ENCODE peak calls at places on chromosomes 7 and 10, in nine cellular contexts. One of them, this sample, is unnamed.

GRCh38 chr10:67607472-67607871 is 88.5 kb downstream of the CTNNA3 start:
- DNase-seq in LoVo: peak
- DNase-seq in kidney epithelial cell: no peak
- DNase-seq in GM12891: no peak
- DNase-seq in fibroblast of the aortic adventitia: no peak
- DNase-seq in stimulated activated CD4-positive, alpha-beta T cell treated with anti-CD3 and anti-CD28 coated beads, Interleukin-2, amount 100 ng/mL, for 24 hours: no peak
- DNase-seq in A172: no peak
- DNase-seq in activated CD8-positive, alpha-beta T cell treated with anti-CD3 and anti-CD28 coated beads for 36 hours: peak
- DNase-seq in foreskin keratinocyte: no peak
- DNase-seq in this sample: no peak

GRCh38 chr7:137619181-137619580 is 227.6 kb downstream of the DGKI start:
- DNase-seq in LoVo: no peak
- DNase-seq in kidney epithelial cell: peak
- DNase-seq in GM12891: no peak
- DNase-seq in fibroblast of the aortic adventitia: no peak
- DNase-seq in stimulated activated CD4-positive, alpha-beta T cell treated with anti-CD3 and anti-CD28 coated beads, Interleukin-2, amount 100 ng/mL, for 24 hours: no peak
- DNase-seq in A172: no peak
- DNase-seq in activated CD8-positive, alpha-beta T cell treated with anti-CD3 and anti-CD28 coated beads for 36 hours: no peak
- DNase-seq in foreskin keratinocyte: no peak
- DNase-seq in this sample: no peak

GRCh38 chr10:132339276-132339675 is 7.3 kb downstream of the LRRC27 start:
- DNase-seq in LoVo: no peak
- DNase-seq in kidney epithelial cell: no peak
- DNase-seq in GM12891: no peak
- DNase-seq in fibroblast of the aortic adventitia: no peak
- DNase-seq in stimulated activated CD4-positive, alpha-beta T cell treated with anti-CD3 and anti-CD28 coated beads, Interleukin-2, amount 100 ng/mL, for 24 hours: no peak
- DNase-seq in A172: no peak
- DNase-seq in activated CD8-positive, alpha-beta T cell treated with anti-CD3 and anti-CD28 coated beads for 36 hours: no peak
- DNase-seq in foreskin keratinocyte: no peak
- DNase-seq in this sample: no peak

GRCh38 chr7:73941836-73942551 is 81.0 kb downstream of the TMEM270 start:
- DNase-seq in LoVo: no peak
- DNase-seq in kidney epithelial cell: peak
- DNase-seq in GM12891: no peak
- DNase-seq in fibroblast of the aortic adventitia: peak
- DNase-seq in stimulated activated CD4-positive, alpha-beta T cell treated with anti-CD3 and anti-CD28 coated beads, Interleukin-2, amount 100 ng/mL, for 24 hours: no peak
- DNase-seq in A172: peak
- DNase-seq in activated CD8-positive, alpha-beta T cell treated with anti-CD3 and anti-CD28 coated beads for 36 hours: no peak
- DNase-seq in foreskin keratinocyte: peak
- DNase-seq in this sample: no peak

GRCh38 chr10:110430369-110431273 is 67.1 kb upstream of the DUSP5 start:
- DNase-seq in LoVo: peak
- DNase-seq in kidney epithelial cell: no peak
- DNase-seq in GM12891: no peak
- DNase-seq in fibroblast of the aortic adventitia: peak
- DNase-seq in stimulated activated CD4-positive, alpha-beta T cell treated with anti-CD3 and anti-CD28 coated beads, Interleukin-2, amount 100 ng/mL, for 24 hours: no peak
- DNase-seq in A172: no peak
- DNase-seq in activated CD8-positive, alpha-beta T cell treated with anti-CD3 and anti-CD28 coated beads for 36 hours: no peak
- DNase-seq in foreskin keratinocyte: no peak
- DNase-seq in this sample: no peak

GRCh38 chr10:122190553-122190952 is 80.5 kb upstream of the BTBD16 start:
- DNase-seq in LoVo: no peak
- DNase-seq in kidney epithelial cell: no peak
- DNase-seq in GM12891: no peak
- DNase-seq in fibroblast of the aortic adventitia: no peak
- DNase-seq in stimulated activated CD4-positive, alpha-beta T cell treated with anti-CD3 and anti-CD28 coated beads, Interleukin-2, amount 100 ng/mL, for 24 hours: no peak
- DNase-seq in A172: peak
- DNase-seq in activated CD8-positive, alpha-beta T cell treated with anti-CD3 and anti-CD28 coated beads for 36 hours: no peak
- DNase-seq in foreskin keratinocyte: no peak
- DNase-seq in this sample: no peak

GRCh38 chr10:71429304-71429703 is 32.6 kb downstream of the CDH23 start:
- DNase-seq in LoVo: no peak
- DNase-seq in kidney epithelial cell: no peak
- DNase-seq in GM12891: no peak
- DNase-seq in fibroblast of the aortic adventitia: no peak
- DNase-seq in stimulated activated CD4-positive, alpha-beta T cell treated with anti-CD3 and anti-CD28 coated beads, Interleukin-2, amount 100 ng/mL, for 24 hours: no peak
- DNase-seq in A172: no peak
- DNase-seq in activated CD8-positive, alpha-beta T cell treated with anti-CD3 and anti-CD28 coated beads for 36 hours: no peak
- DNase-seq in foreskin keratinocyte: no peak
- DNase-seq in this sample: no peak

GRCh38 chr7:153567426-153567825 is 484.8 kb upstream of the DPP6 start:
- DNase-seq in LoVo: no peak
- DNase-seq in kidney epithelial cell: no peak
- DNase-seq in GM12891: no peak
- DNase-seq in fibroblast of the aortic adventitia: no peak
- DNase-seq in stimulated activated CD4-positive, alpha-beta T cell treated with anti-CD3 and anti-CD28 coated beads, Interleukin-2, amount 100 ng/mL, for 24 hours: no peak
- DNase-seq in A172: no peak
- DNase-seq in activated CD8-positive, alpha-beta T cell treated with anti-CD3 and anti-CD28 coated beads for 36 hours: no peak
- DNase-seq in foreskin keratinocyte: peak
- DNase-seq in this sample: no peak

GRCh38 chr10:7293378-7293920 is 117.4 kb downstream of the SFMBT2 start:
- DNase-seq in LoVo: no peak
- DNase-seq in kidney epithelial cell: no peak
- DNase-seq in GM12891: no peak
- DNase-seq in fibroblast of the aortic adventitia: no peak
- DNase-seq in stimulated activated CD4-positive, alpha-beta T cell treated with anti-CD3 and anti-CD28 coated beads, Interleukin-2, amount 100 ng/mL, for 24 hours: no peak
- DNase-seq in A172: no peak
- DNase-seq in activated CD8-positive, alpha-beta T cell treated with anti-CD3 and anti-CD28 coated beads for 36 hours: no peak
- DNase-seq in foreskin keratinocyte: no peak
- DNase-seq in this sample: no peak

GRCh38 chr10:1136268-1136667 is 80.1 kb downstream of the WDR37 start:
- DNase-seq in LoVo: no peak
- DNase-seq in kidney epithelial cell: no peak
- DNase-seq in GM12891: no peak
- DNase-seq in fibroblast of the aortic adventitia: no peak
- DNase-seq in stimulated activated CD4-positive, alpha-beta T cell treated with anti-CD3 and anti-CD28 coated beads, Interleukin-2, amount 100 ng/mL, for 24 hours: no peak
- DNase-seq in A172: no peak
- DNase-seq in activated CD8-positive, alpha-beta T cell treated with anti-CD3 and anti-CD28 coated beads for 36 hours: no peak
- DNase-seq in foreskin keratinocyte: no peak
- DNase-seq in this sample: no peak

GRCh38 chr10:11898372-11899066 is 75.4 kb downstream of the PROSER2 start:
- DNase-seq in LoVo: peak
- DNase-seq in kidney epithelial cell: peak
- DNase-seq in GM12891: no peak
- DNase-seq in fibroblast of the aortic adventitia: no peak
- DNase-seq in stimulated activated CD4-positive, alpha-beta T cell treated with anti-CD3 and anti-CD28 coated beads, Interleukin-2, amount 100 ng/mL, for 24 hours: no peak
- DNase-seq in A172: peak
- DNase-seq in activated CD8-positive, alpha-beta T cell treated with anti-CD3 and anti-CD28 coated beads for 36 hours: no peak
- DNase-seq in foreskin keratinocyte: peak
- DNase-seq in this sample: no peak

GRCh38 chr7:98126311-98127142 is 19.9 kb downstream of the LMTK2 start:
- DNase-seq in LoVo: no peak
- DNase-seq in kidney epithelial cell: no peak
- DNase-seq in GM12891: no peak
- DNase-seq in fibroblast of the aortic adventitia: no peak
- DNase-seq in stimulated activated CD4-positive, alpha-beta T cell treated with anti-CD3 and anti-CD28 coated beads, Interleukin-2, amount 100 ng/mL, for 24 hours: no peak
- DNase-seq in A172: no peak
- DNase-seq in activated CD8-positive, alpha-beta T cell treated with anti-CD3 and anti-CD28 coated beads for 36 hours: no peak
- DNase-seq in foreskin keratinocyte: no peak
- DNase-seq in this sample: no peak

GRCh38 chr10:101536800-101537199 is 51.3 kb downstream of the POLL start:
- DNase-seq in LoVo: no peak
- DNase-seq in kidney epithelial cell: no peak
- DNase-seq in GM12891: no peak
- DNase-seq in fibroblast of the aortic adventitia: peak
- DNase-seq in stimulated activated CD4-positive, alpha-beta T cell treated with anti-CD3 and anti-CD28 coated beads, Interleukin-2, amount 100 ng/mL, for 24 hours: no peak
- DNase-seq in A172: no peak
- DNase-seq in activated CD8-positive, alpha-beta T cell treated with anti-CD3 and anti-CD28 coated beads for 36 hours: no peak
- DNase-seq in foreskin keratinocyte: peak
- DNase-seq in this sample: no peak

GRCh38 chr10:20091698-20092097 is 275.5 kb downstream of the PLXDC2 start:
- DNase-seq in LoVo: no peak
- DNase-seq in kidney epithelial cell: no peak
- DNase-seq in GM12891: no peak
- DNase-seq in fibroblast of the aortic adventitia: no peak
- DNase-seq in stimulated activated CD4-positive, alpha-beta T cell treated with anti-CD3 and anti-CD28 coated beads, Interleukin-2, amount 100 ng/mL, for 24 hours: no peak
- DNase-seq in A172: no peak
- DNase-seq in activated CD8-positive, alpha-beta T cell treated with anti-CD3 and anti-CD28 coated beads for 36 hours: no peak
- DNase-seq in foreskin keratinocyte: no peak
- DNase-seq in this sample: no peak

GRCh38 chr10:63414481-63415260 is 51.1 kb downstream of the JMJD1C start:
- DNase-seq in LoVo: no peak
- DNase-seq in kidney epithelial cell: no peak
- DNase-seq in GM12891: no peak
- DNase-seq in fibroblast of the aortic adventitia: peak
- DNase-seq in stimulated activated CD4-positive, alpha-beta T cell treated with anti-CD3 and anti-CD28 coated beads, Interleukin-2, amount 100 ng/mL, for 24 hours: no peak
- DNase-seq in A172: no peak
- DNase-seq in activated CD8-positive, alpha-beta T cell treated with anti-CD3 and anti-CD28 coated beads for 36 hours: no peak
- DNase-seq in foreskin keratinocyte: no peak
- DNase-seq in this sample: no peak

GRCh38 chr10:26090032-26090431 is 126.5 kb upstream of the GAD2 start:
- DNase-seq in LoVo: no peak
- DNase-seq in kidney epithelial cell: no peak
- DNase-seq in GM12891: no peak
- DNase-seq in fibroblast of the aortic adventitia: no peak
- DNase-seq in stimulated activated CD4-positive, alpha-beta T cell treated with anti-CD3 and anti-CD28 coated beads, Interleukin-2, amount 100 ng/mL, for 24 hours: no peak
- DNase-seq in A172: no peak
- DNase-seq in activated CD8-positive, alpha-beta T cell treated with anti-CD3 and anti-CD28 coated beads for 36 hours: no peak
- DNase-seq in foreskin keratinocyte: no peak
- DNase-seq in this sample: no peak

GRCh38 chr7:155448632-155449007 is 9.3 kb upstream of the EN2 start:
- DNase-seq in LoVo: no peak
- DNase-seq in kidney epithelial cell: no peak
- DNase-seq in GM12891: no peak
- DNase-seq in fibroblast of the aortic adventitia: no peak
- DNase-seq in stimulated activated CD4-positive, alpha-beta T cell treated with anti-CD3 and anti-CD28 coated beads, Interleukin-2, amount 100 ng/mL, for 24 hours: no peak
- DNase-seq in A172: no peak
- DNase-seq in activated CD8-positive, alpha-beta T cell treated with anti-CD3 and anti-CD28 coated beads for 36 hours: no peak
- DNase-seq in foreskin keratinocyte: no peak
- DNase-seq in this sample: no peak

GRCh38 chr7:30308392-30308791 is 24.0 kb downstream of the ZNRF2 start:
- DNase-seq in LoVo: peak
- DNase-seq in kidney epithelial cell: no peak
- DNase-seq in GM12891: no peak
- DNase-seq in fibroblast of the aortic adventitia: no peak
- DNase-seq in stimulated activated CD4-positive, alpha-beta T cell treated with anti-CD3 and anti-CD28 coated beads, Interleukin-2, amount 100 ng/mL, for 24 hours: no peak
- DNase-seq in A172: peak
- DNase-seq in activated CD8-positive, alpha-beta T cell treated with anti-CD3 and anti-CD28 coated beads for 36 hours: peak
- DNase-seq in foreskin keratinocyte: no peak
- DNase-seq in this sample: no peak

GRCh38 chr7:75711634-75712494 is 26.9 kb downstream of the HIP1 start:
- DNase-seq in LoVo: no peak
- DNase-seq in kidney epithelial cell: no peak
- DNase-seq in GM12891: no peak
- DNase-seq in fibroblast of the aortic adventitia: peak
- DNase-seq in stimulated activated CD4-positive, alpha-beta T cell treated with anti-CD3 and anti-CD28 coated beads, Interleukin-2, amount 100 ng/mL, for 24 hours: no peak
- DNase-seq in A172: peak
- DNase-seq in activated CD8-positive, alpha-beta T cell treated with anti-CD3 and anti-CD28 coated beads for 36 hours: no peak
- DNase-seq in foreskin keratinocyte: no peak
- DNase-seq in this sample: no peak

GRCh38 chr10:132113206-132113605 is 47.5 kb downstream of the JAKMIP3 start:
- DNase-seq in LoVo: no peak
- DNase-seq in kidney epithelial cell: no peak
- DNase-seq in GM12891: no peak
- DNase-seq in fibroblast of the aortic adventitia: no peak
- DNase-seq in stimulated activated CD4-positive, alpha-beta T cell treated with anti-CD3 and anti-CD28 coated beads, Interleukin-2, amount 100 ng/mL, for 24 hours: no peak
- DNase-seq in A172: no peak
- DNase-seq in activated CD8-positive, alpha-beta T cell treated with anti-CD3 and anti-CD28 coated beads for 36 hours: no peak
- DNase-seq in foreskin keratinocyte: no peak
- DNase-seq in this sample: no peak

GRCh38 chr7:18357691-18358090 is 137.9 kb upstream of the HDAC9 start:
- DNase-seq in LoVo: no peak
- DNase-seq in kidney epithelial cell: no peak
- DNase-seq in GM12891: no peak
- DNase-seq in fibroblast of the aortic adventitia: no peak
- DNase-seq in stimulated activated CD4-positive, alpha-beta T cell treated with anti-CD3 and anti-CD28 coated beads, Interleukin-2, amount 100 ng/mL, for 24 hours: no peak
- DNase-seq in A172: peak
- DNase-seq in activated CD8-positive, alpha-beta T cell treated with anti-CD3 and anti-CD28 coated beads for 36 hours: no peak
- DNase-seq in foreskin keratinocyte: peak
- DNase-seq in this sample: no peak

GRCh38 chr10:26494018-26494417 is 55.9 kb downstream of the APBB1IP start:
- DNase-seq in LoVo: no peak
- DNase-seq in kidney epithelial cell: peak
- DNase-seq in GM12891: no peak
- DNase-seq in fibroblast of the aortic adventitia: no peak
- DNase-seq in stimulated activated CD4-positive, alpha-beta T cell treated with anti-CD3 and anti-CD28 coated beads, Interleukin-2, amount 100 ng/mL, for 24 hours: no peak
- DNase-seq in A172: no peak
- DNase-seq in activated CD8-positive, alpha-beta T cell treated with anti-CD3 and anti-CD28 coated beads for 36 hours: no peak
- DNase-seq in foreskin keratinocyte: no peak
- DNase-seq in this sample: no peak

GRCh38 chr7:47044620-47045019 is 537.3 kb downstream of the TNS3 start:
- DNase-seq in LoVo: no peak
- DNase-seq in kidney epithelial cell: no peak
- DNase-seq in GM12891: no peak
- DNase-seq in fibroblast of the aortic adventitia: no peak
- DNase-seq in stimulated activated CD4-positive, alpha-beta T cell treated with anti-CD3 and anti-CD28 coated beads, Interleukin-2, amount 100 ng/mL, for 24 hours: no peak
- DNase-seq in A172: no peak
- DNase-seq in activated CD8-positive, alpha-beta T cell treated with anti-CD3 and anti-CD28 coated beads for 36 hours: no peak
- DNase-seq in foreskin keratinocyte: no peak
- DNase-seq in this sample: no peak

GRCh38 chr7:130270947-130271790 is 4.5 kb downstream of the CPA2 start:
- DNase-seq in LoVo: no peak
- DNase-seq in kidney epithelial cell: no peak
- DNase-seq in GM12891: no peak
- DNase-seq in fibroblast of the aortic adventitia: no peak
- DNase-seq in stimulated activated CD4-positive, alpha-beta T cell treated with anti-CD3 and anti-CD28 coated beads, Interleukin-2, amount 100 ng/mL, for 24 hours: no peak
- DNase-seq in A172: no peak
- DNase-seq in activated CD8-positive, alpha-beta T cell treated with anti-CD3 and anti-CD28 coated beads for 36 hours: no peak
- DNase-seq in foreskin keratinocyte: no peak
- DNase-seq in this sample: no peak

GRCh38 chr7:120591-120991 is 71.8 kb upstream of the FAM20C start:
- DNase-seq in LoVo: no peak
- DNase-seq in kidney epithelial cell: no peak
- DNase-seq in GM12891: no peak
- DNase-seq in fibroblast of the aortic adventitia: no peak
- DNase-seq in stimulated activated CD4-positive, alpha-beta T cell treated with anti-CD3 and anti-CD28 coated beads, Interleukin-2, amount 100 ng/mL, for 24 hours: no peak
- DNase-seq in A172: no peak
- DNase-seq in activated CD8-positive, alpha-beta T cell treated with anti-CD3 and anti-CD28 coated beads for 36 hours: no peak
- DNase-seq in foreskin keratinocyte: no peak
- DNase-seq in this sample: no peak

GRCh38 chr10:4407783-4408182 is 418.2 kb upstream of the AKR1E2 start:
- DNase-seq in LoVo: peak
- DNase-seq in kidney epithelial cell: peak
- DNase-seq in GM12891: no peak
- DNase-seq in fibroblast of the aortic adventitia: peak
- DNase-seq in stimulated activated CD4-positive, alpha-beta T cell treated with anti-CD3 and anti-CD28 coated beads, Interleukin-2, amount 100 ng/mL, for 24 hours: no peak
- DNase-seq in A172: peak
- DNase-seq in activated CD8-positive, alpha-beta T cell treated with anti-CD3 and anti-CD28 coated beads for 36 hours: no peak
- DNase-seq in foreskin keratinocyte: peak
- DNase-seq in this sample: no peak

GRCh38 chr7:107966701-107967100 is 36.3 kb downstream of the LAMB1 start:
- DNase-seq in LoVo: peak
- DNase-seq in kidney epithelial cell: peak
- DNase-seq in GM12891: no peak
- DNase-seq in fibroblast of the aortic adventitia: peak
- DNase-seq in stimulated activated CD4-positive, alpha-beta T cell treated with anti-CD3 and anti-CD28 coated beads, Interleukin-2, amount 100 ng/mL, for 24 hours: no peak
- DNase-seq in A172: peak
- DNase-seq in activated CD8-positive, alpha-beta T cell treated with anti-CD3 and anti-CD28 coated beads for 36 hours: no peak
- DNase-seq in foreskin keratinocyte: peak
- DNase-seq in this sample: no peak

GRCh38 chr7:67631496-67631895 is 634.9 kb downstream of the TYW1 start:
- DNase-seq in LoVo: no peak
- DNase-seq in kidney epithelial cell: no peak
- DNase-seq in GM12891: no peak
- DNase-seq in fibroblast of the aortic adventitia: no peak
- DNase-seq in stimulated activated CD4-positive, alpha-beta T cell treated with anti-CD3 and anti-CD28 coated beads, Interleukin-2, amount 100 ng/mL, for 24 hours: no peak
- DNase-seq in A172: no peak
- DNase-seq in activated CD8-positive, alpha-beta T cell treated with anti-CD3 and anti-CD28 coated beads for 36 hours: no peak
- DNase-seq in foreskin keratinocyte: no peak
- DNase-seq in this sample: no peak

GRCh38 chr10:35783305-35783838 is 141.3 kb upstream of the FZD8 start:
- DNase-seq in LoVo: no peak
- DNase-seq in kidney epithelial cell: peak
- DNase-seq in GM12891: no peak
- DNase-seq in fibroblast of the aortic adventitia: peak
- DNase-seq in stimulated activated CD4-positive, alpha-beta T cell treated with anti-CD3 and anti-CD28 coated beads, Interleukin-2, amount 100 ng/mL, for 24 hours: no peak
- DNase-seq in A172: peak
- DNase-seq in activated CD8-positive, alpha-beta T cell treated with anti-CD3 and anti-CD28 coated beads for 36 hours: no peak
- DNase-seq in foreskin keratinocyte: peak
- DNase-seq in this sample: no peak